ENCODE peak calls at places on chromosomes 12 and 14, in five cellular contexts. A is mesenchymal stem cell, Q is H9, J is H1, V is neuronal stem cell. X is an unnamed sample.

GRCh38 chr12:12836571-12836970 is 23.4 kb downstream of the DDX47 start:
- DNase-seq in A (no peak), V (no peak), J (no peak), Q (no peak), X (no peak)

GRCh38 chr14:96085369-96085768 is 46.2 kb downstream of the C14orf132 start:
- DNase-seq in A (no peak), J (no peak), Q (no peak), V (no peak), X (no peak)

GRCh38 chr12:11652351-11653040 is 3.0 kb downstream of the ETV6 start:
- DNase-seq in A (peak), Q (no peak), V (no peak), J (no peak), X (peak)

GRCh38 chr12:44876554-44877275 is 600 bp upstream of the NELL2 start:
- DNase-seq in A (peak), Q (peak), J (peak), V (peak), X (peak)

GRCh38 chr14:65156568-65157366 is 54.5 kb upstream of the MAX start:
- DNase-seq in J (no peak), V (no peak), A (peak), Q (no peak), X (no peak)

GRCh38 chr14:89171168-89171567 is 245.9 kb downstream of the FOXN3 start:
- DNase-seq in J (no peak), A (no peak), Q (no peak), V (no peak), X (no peak)

GRCh38 chr14:104771918-104772706 is 19.2 kb downstream of the SIVA1 start:
- DNase-seq in V (no peak), Q (no peak), J (no peak), A (no peak), X (no peak)

GRCh38 chr12:123043536-123044001 is 63.1 kb downstream of the ARL6IP4 start:
- DNase-seq in Q (peak), J (peak), A (peak), V (peak), X (peak)

GRCh38 chr12:131264625-131265024 is 310.9 kb downstream of the ADGRD1 start:
- DNase-seq in J (no peak), Q (no peak), A (no peak), V (no peak), X (no peak)

GRCh38 chr14:105492966-105493871 is 2.2 kb downstream of the TEDC1 start:
- DNase-seq in A (no peak), V (no peak), Q (peak), J (no peak), X (no peak)

GRCh38 chr14:22428681-22429315 is 160.2 kb downstream of the DAD1 start:
- DNase-seq in Q (no peak), J (no peak), A (peak), V (no peak), X (no peak)

GRCh38 chr12:71092290-71092689 is 65.5 kb downstream of the TSPAN8 start:
- DNase-seq in A (no peak), V (no peak), J (no peak), Q (no peak), X (no peak)

GRCh38 chr12:47752121-47752520 is 6.6 kb downstream of the RAPGEF3 start:
- DNase-seq in V (no peak), A (no peak), Q (no peak), J (no peak), X (no peak)

GRCh38 chr12:47752552-47752951 is 6.1 kb downstream of the RAPGEF3 start:
- DNase-seq in J (no peak), A (no peak), V (no peak), Q (no peak), X (peak)

GRCh38 chr12:47750916-47751470 is 7.7 kb downstream of the RAPGEF3 start:
- DNase-seq in V (no peak), J (no peak), Q (no peak), A (no peak), X (no peak)

GRCh38 chr12:47750229-47750798 is 8.4 kb downstream of the RAPGEF3 start:
- DNase-seq in Q (no peak), J (no peak), A (no peak), V (no peak), X (no peak)

DNA sequence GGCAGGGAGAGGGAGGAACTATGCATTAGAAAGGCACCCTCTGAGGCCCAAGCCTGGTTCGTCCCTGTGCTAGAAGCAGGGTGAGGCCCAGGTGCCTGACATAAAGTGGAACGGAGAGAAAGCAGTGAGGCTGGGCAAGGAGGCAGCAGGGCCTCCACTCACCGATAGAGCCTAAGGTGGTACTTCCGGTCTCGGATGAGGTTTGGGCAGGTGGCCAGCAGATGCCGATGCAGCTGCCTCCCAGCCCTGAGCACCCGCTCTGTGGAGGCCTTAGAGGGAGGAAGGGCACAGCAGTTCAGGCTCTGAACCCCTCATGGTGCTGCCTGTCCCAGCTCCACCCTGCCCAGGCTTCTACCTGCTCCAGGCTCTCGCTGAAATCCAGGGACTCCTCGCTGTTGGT is 7.1 kb downstream of the RAPGEF3 start:
- DNase-seq in J (no peak), Q (no peak), A (no peak), V (no peak), X (no peak)
- H2AK5ac ChIP-seq in J (peak), Q (no peak), A (no peak), V (peak), X (no peak)

DNA sequence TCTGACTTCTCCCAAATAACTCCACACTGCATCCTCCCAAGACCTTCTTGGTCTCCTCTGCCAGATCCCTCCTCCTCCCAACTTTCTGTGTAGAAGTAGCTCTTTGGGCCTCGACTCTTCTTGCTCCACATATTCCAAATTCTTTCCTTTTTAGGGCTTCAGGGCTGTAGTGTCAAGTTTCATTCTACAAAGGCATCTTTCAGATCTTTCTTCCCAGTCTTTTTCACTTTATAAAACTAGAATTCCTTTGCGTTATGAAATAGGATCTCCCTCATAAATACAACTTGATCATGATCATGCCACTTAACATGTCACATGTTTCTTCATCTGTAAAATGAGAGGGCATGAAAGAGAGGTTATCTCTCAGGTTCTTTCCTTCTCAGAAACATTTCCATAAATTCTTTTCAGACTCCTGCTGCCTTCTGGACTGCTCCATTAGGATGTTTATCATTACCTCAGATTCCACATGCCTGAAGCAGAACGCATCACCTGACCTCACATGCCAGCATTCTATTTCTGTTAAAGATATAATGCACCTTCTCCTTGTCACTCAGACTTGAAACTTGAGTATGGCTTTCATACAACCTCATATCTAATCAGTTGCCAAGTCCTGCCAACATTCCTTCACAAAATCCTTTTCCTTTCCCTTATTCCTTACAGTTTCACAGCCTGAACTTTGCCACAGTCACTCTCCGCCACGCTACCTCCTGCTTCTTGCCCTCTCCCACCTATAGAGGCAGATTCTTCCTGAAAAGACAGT is 8.5 kb downstream of the SLC38A1 start:
- DNase-seq in J (no peak), V (no peak), Q (no peak), A (peak), X (peak)
- H4K91ac ChIP-seq in J (no peak), V (no peak), Q (no peak), A (no peak), X (peak)

DNA sequence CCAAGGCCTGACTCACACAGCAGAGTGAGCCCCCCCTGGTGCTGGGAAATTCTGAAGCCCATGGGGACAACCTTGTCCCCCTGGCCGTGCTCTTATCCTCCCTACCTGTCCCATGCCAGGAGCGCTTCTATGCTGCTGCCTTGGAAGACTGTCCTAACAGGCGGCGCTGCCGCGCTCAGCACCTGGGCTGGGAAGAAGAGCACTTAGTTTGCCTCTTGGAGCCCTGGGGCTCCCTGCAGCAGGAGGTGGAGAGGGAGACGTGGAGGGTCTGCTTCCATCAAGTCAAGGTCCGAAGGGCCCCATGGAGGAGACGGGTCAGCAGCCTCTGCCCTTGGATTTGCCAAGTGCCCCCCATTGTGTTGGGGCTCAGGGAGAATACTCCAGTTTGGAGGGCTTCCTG is 300.5 kb downstream of the CACNA1C start:
- DNase-seq in Q (no peak), V (no peak), J (no peak), A (no peak), X (no peak)
- H2BK12ac ChIP-seq in Q (no peak), V (no peak), J (no peak), A (no peak), X (no peak)

DNA sequence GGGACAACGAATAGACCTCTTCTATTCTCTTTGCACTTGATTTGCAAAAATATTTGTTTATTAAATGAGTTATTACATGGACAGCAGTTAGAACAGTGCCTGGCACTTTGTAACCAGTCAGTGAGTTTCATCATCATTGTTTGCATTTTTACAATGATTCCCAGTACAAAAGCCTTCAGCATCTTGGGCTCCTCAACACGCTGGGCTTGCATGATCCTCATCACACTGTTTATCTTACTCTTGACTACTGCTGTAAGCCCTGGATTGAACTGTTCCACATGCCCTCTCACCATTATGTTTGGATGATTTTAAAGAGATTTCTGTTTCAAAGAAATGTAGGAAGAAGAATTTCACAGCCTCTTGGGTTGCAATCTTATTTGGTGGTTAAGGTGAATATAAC is 204.3 kb downstream of the PELI2 start:
- DNase-seq in Q (no peak), A (peak), V (no peak), J (no peak), X (no peak)
- H2AK5ac ChIP-seq in Q (no peak), A (no peak), V (no peak), J (no peak), X (no peak)

X was measured in trophoblast cell.